ENCODE peak calls at places on chromosomes 3 and 15, in five cellular contexts. C is tibial nerve, Y is transverse colon, A is GM12878, E is stomach. F is an unnamed sample. For H3K4me1, the result is how much of the 10 kb centered on the place peaks cover.

GRCh38 chr3:106332884-106333283 is 464.1 kb upstream of the CBLB start:
- DNase-seq in A (peak), Y (no peak), C (no peak), E (no peak), F (no peak)

GRCh38 chr15:65980824-65981456 is 111.6 kb downstream of the RAB11A start:
- DNase-seq in A (no peak), E (peak), Y (peak), C (peak), F (no peak)

GRCh38 chr15:74283366-74283765 is 47.2 kb downstream of the CCDC33 start:
- DNase-seq in E (no peak), C (no peak), Y (no peak), A (no peak), F (no peak)

GRCh38 chr3:149336925-149337324 is 3.5 kb upstream of the TM4SF18 start:
- DNase-seq in A (no peak), Y (no peak), E (no peak), C (no peak), F (no peak)

GRCh38 chr3:114809668-114810413 is 337.2 kb downstream of the ZBTB20 start:
- DNase-seq in A (peak), C (no peak), Y (no peak), E (no peak), F (no peak)

GRCh38 chr15:36724901-36725300 is 145.5 kb downstream of the CDIN1 start:
- DNase-seq in A (no peak), C (no peak), E (no peak), Y (no peak), F (no peak)

GRCh38 chr3:111968319-111969059 is 10.3 kb upstream of the ABHD10 start:
- DNase-seq in C (no peak), A (no peak), Y (no peak), E (no peak), F (no peak)

GRCh38 chr3:122563717-122564025 is 429 bp downstream of the PARP9 start:
- DNase-seq in Y (no peak), E (no peak), A (no peak), C (peak), F (no peak)

GRCh38 chr15:85178366-85178765 is 196.7 kb downstream of the PDE8A start:
- DNase-seq in A (no peak), E (no peak), C (no peak), Y (no peak), F (no peak)

GRCh38 chr3:138479355-138479964 is 45.0 kb downstream of the ESYT3 start:
- DNase-seq in C (no peak), Y (no peak), E (no peak), A (no peak), F (no peak)

GRCh38 chr3:138944136-138944658 is 2.7 kb downstream of the FOXL2 start:
- DNase-seq in C (no peak), E (no peak), A (no peak), Y (no peak), F (no peak)

GRCh38 chr3:128337305-128337704 is 129.4 kb downstream of the DNAJB8 start:
- DNase-seq in Y (no peak), C (no peak), E (no peak), A (no peak), F (no peak)

GRCh38 chr15:89396723-89397652 is 62.4 kb upstream of the POLG start:
- DNase-seq in A (no peak), E (no peak), C (no peak), Y (no peak), F (no peak)

GRCh38 chr3:10601131-10601856 is 95.9 kb upstream of the ATP2B2 start:
- DNase-seq in Y (no peak), A (no peak), E (no peak), C (no peak), F (no peak)

GRCh38 chr3:187833799-187834578 is 88.7 kb upstream of the BCL6 start:
- DNase-seq in E (no peak), A (no peak), C (no peak), Y (no peak), F (no peak)

GRCh38 chr3:82496890-82497560 is 735.6 kb upstream of the GBE1 start:
- DNase-seq in Y (no peak), A (no peak), C (no peak), E (no peak), F (no peak)

GRCh38 chr15:35349916-35350315 is 196.0 kb downstream of the DPH6 start:
- DNase-seq in Y (no peak), C (no peak), A (no peak), E (no peak), F (no peak)

GRCh38 chr3:23807161-23808015 is 1.6 kb downstream of the UBE2E1 start:
- DNase-seq in C (peak), A (no peak), Y (no peak), E (no peak), F (no peak)

DNA sequence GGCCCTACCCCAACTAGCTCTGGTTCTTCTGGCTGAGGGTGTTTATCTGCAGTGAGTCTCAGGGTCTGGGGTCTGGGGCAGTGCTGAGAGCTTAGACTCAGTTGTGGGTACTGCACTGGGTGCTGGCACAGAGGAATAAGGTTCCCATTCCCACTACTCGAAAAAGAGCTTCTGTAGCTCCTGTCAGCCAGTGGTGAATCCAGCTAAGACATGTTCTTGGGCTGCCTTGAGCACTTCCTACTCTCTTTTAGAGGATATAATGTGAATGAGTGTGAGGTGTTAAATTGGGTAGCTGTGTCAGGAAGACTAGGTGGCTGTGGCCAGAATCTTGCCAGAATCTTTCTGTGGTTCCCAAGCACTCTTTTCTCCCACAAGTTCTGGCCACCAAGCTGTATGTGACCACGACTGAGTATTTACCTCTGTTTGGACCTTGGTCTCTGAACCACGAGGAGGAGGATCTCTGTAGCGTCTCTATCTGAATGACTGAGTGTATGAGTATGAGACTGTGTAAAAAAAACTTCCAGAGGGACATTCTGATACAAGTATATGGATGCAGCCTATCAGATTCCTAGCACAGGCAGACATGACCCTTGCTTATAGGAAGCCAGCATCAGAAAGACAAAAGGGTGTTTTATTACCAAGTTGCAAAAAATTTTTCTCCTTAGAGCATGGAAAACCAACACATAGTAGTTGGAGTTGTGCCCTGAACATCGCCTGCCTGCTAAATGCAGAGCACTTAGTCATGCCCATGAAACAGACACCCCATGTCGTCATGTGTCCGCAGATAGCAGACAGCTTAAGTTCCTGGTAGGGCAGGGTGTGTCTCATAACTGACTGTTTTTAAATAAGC is 30.6 kb downstream of the DAG1 start:
- DNase-seq in A (no peak), C (peak), E (peak), Y (peak), F (peak)
- TF ChIP-seq POLR2A in A (no peak), C (no peak), E (no peak), Y (no peak), F (no peak)

GRCh38 chr15:100078511-100079220 is 263.1 kb downstream of the ADAMTS17 start:
- DNase-seq in Y (no peak), E (no peak), C (no peak), A (no peak), F (no peak)
- TF ChIP-seq EP300 in Y (no peak), E (no peak), C (no peak), A (no peak), F (no peak)

GRCh38 chr15:91949361-91949760 is 95.9 kb downstream of the SLCO3A1 start:
- DNase-seq in E (no peak), C (no peak), A (no peak), Y (no peak), F (no peak)

GRCh38 chr15:91950054-91950453 is 96.5 kb downstream of the SLCO3A1 start:
- DNase-seq in C (no peak), A (no peak), E (no peak), Y (no peak), F (no peak)

GRCh38 chr15:91952216-91952615 is 98.7 kb downstream of the SLCO3A1 start:
- DNase-seq in Y (no peak), C (no peak), E (no peak), A (no peak), F (no peak)

GRCh38 chr15:91953432-91953831 is 99.9 kb downstream of the SLCO3A1 start:
- DNase-seq in A (no peak), C (no peak), E (no peak), Y (no peak), F (no peak)

DNA sequence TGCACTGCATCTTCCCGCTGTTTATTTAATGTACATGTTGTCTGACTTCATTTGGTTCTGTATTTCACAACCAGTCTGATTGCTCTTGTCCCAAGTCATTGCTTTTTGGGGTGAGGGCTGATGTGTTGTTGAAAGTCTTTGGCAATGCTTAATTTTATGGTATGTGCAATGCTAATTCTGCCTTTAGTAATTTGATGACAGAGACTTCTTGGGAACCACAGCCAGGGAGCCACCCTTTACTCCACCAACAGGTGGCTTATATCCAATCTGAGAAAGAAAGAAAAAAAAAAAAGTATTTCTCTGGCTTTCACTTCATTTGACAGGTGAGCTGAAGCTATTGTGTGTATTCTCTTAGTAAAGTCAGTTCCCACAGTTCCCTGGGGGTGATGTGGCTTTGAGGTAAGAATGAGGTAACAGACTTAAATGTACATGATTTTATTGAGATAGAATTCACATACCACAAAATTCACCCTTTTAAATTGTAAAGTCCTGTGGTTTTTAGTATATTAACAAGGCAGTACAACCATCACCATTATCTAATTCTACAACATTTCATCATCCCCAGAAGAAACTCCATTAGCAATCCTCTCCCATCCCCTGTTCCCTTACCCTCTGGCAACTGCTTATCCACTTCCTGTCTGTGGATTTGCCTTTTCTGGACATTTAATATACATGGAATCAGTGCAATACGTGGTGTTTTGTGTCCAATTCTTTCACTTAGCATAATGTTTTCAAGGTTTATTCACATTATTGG is 97.3 kb downstream of the SLCO3A1 start:
- DNase-seq in E (no peak), C (no peak), Y (no peak), A (no peak), F (no peak)
- H3K4me1 ChIP-seq in E (half or more), C (under half), Y (under half), A (under half), F (half or more)

GRCh38 chr3:141875374-141875892 is 1.0 kb upstream of the ATP1B3 start:
- DNase-seq in E (peak), C (peak), Y (peak), A (peak), F (peak)

GRCh38 chr3:141876381-141876890 is at the start of gene ATP1B3:
- DNase-seq in Y (peak), C (peak), A (peak), E (peak), F (peak)

GRCh38 chr3:141877911-141878310 is 1.5 kb downstream of the ATP1B3 start:
- DNase-seq in E (no peak), A (no peak), C (no peak), Y (no peak), F (no peak)

GRCh38 chr3:141876891-141877561 is 583 bp downstream of the ATP1B3 start:
- DNase-seq in C (peak), E (peak), A (no peak), Y (peak), F (peak)

GRCh38 chr3:141875893-141876380 is 506 bp upstream of the ATP1B3 start:
- DNase-seq in A (no peak), C (peak), Y (peak), E (peak), F (peak)
- TF ChIP-seq POLR2A in A (no peak), C (no peak), Y (peak), E (peak), F (no peak)

GRCh38 chr3:79618883-79619282 is 148.9 kb downstream of the ROBO1 start:
- DNase-seq in Y (no peak), C (no peak), A (no peak), E (no peak), F (no peak)
- TF ChIP-seq EP300 in Y (no peak), C (no peak), A (no peak), E (no peak), F (no peak)

GRCh38 chr15:63506537-63507035 is 2.2 kb downstream of the USP3 start:
- DNase-seq in A (no peak), E (no peak), Y (no peak), C (no peak), F (no peak)
- H3K4me1 ChIP-seq in A (under half), E (half or more), Y (half or more), C (under half), F (half or more)

GRCh38 chr3:46692566-46692983 is 904 bp downstream of the ALS2CL start:
- DNase-seq in Y (peak), C (no peak), E (peak), A (no peak), F (peak)
- TF ChIP-seq POLR2A in Y (peak), C (no peak), E (peak), A (no peak), F (no peak)

DNA sequence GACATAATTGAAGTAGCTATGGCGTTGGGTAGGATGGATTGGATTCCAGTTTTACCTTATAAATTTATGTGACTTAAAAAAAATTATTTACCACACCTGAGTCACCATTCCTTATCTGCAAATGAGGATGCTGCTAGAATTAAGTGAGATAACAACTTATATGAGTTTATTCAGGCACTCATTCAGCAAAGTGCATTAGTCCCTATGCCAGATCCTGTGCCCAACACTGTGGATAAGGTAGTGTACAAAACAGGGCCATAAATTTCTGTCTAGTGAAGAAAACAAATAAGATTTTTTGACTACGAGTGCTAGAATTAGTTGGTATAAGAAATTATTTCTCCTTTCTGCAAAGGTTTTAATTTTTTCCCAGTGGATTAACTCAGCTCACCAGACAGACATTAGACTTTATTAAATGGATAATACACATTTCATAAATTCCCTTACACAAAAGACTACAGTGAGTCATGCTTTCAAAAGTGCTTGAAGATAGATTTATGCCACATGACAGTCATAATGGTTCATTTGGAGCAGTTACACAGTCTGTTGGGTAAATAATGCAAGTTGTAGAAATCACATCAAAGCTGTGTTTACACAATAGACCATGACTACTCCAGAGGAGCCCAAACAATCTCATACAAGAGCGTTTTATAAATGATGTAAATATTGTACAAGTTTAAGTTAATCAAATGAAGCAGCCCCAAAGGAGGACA is 129.9 kb upstream of the TGFBR2 start:
- DNase-seq in E (no peak), C (no peak), Y (no peak), A (no peak), F (no peak)
- TF ChIP-seq EP300 in E (no peak), C (peak), Y (no peak), A (no peak), F (no peak)